ENCODE peak calls at places on chromosomes 7 and 10, in six cellular contexts. V is cardiac fibroblast, O is natural killer cell, G is AG04450, N is neural crest cell, W is gastrocnemius medialis. U is an unnamed sample.

GRCh38 chr7:3561908-3562307 is 260.9 kb downstream of the SDK1 start:
- DNase-seq in V (no peak), O (no peak), G (no peak), N (no peak), W (no peak), U (no peak)

GRCh38 chr7:99050971-99051370 is 92.9 kb downstream of the SMURF1 start:
- DNase-seq in V (no peak), O (no peak), G (no peak), N (no peak), W (no peak), U (no peak)

GRCh38 chr10:86313621-86314041 is 53.0 kb downstream of the GRID1 start:
- DNase-seq in V (no peak), O (no peak), G (no peak), N (no peak), W (no peak), U (no peak)

GRCh38 chr7:36887235-36887634 is 162.9 kb upstream of the AOAH start:
- DNase-seq in V (no peak), O (no peak), G (no peak), N (no peak), W (no peak), U (no peak)

GRCh38 chr7:76223286-76223972 is 21.7 kb downstream of the SRRM3 start:
- DNase-seq in V (no peak), O (no peak), G (no peak), N (no peak), W (no peak), U (no peak)

GRCh38 chr7:113797420-113797995 is 121.3 kb downstream of the PPP1R3A start:
- DNase-seq in V (no peak), O (no peak), G (no peak), N (no peak), W (no peak), U (no peak)

GRCh38 chr7:151363182-151363581 is 21.6 kb downstream of the NUB1 start:
- DNase-seq in V (no peak), O (no peak), G (no peak), N (no peak), W (no peak), U (no peak)

GRCh38 chr7:24715661-24716479 is 41.4 kb downstream of the GSDME start:
- DNase-seq in V (peak), O (no peak), G (no peak), N (no peak), W (no peak), U (no peak)

GRCh38 chr7:100882769-100883526 is 6.6 kb downstream of the UFSP1 start:
- DNase-seq in V (no peak), O (no peak), G (no peak), N (no peak), W (no peak), U (no peak)

GRCh38 chr10:71638577-71639411 is 80.8 kb downstream of the C10orf105 start:
- DNase-seq in V (no peak), O (no peak), G (no peak), N (no peak), W (no peak), U (no peak)

GRCh38 chr7:26196305-26196704 is 4.2 kb downstream of the HNRNPA2B1 start:
- DNase-seq in V (no peak), O (no peak), G (no peak), N (no peak), W (no peak), U (no peak)

GRCh38 chr10:60573342-60573741 is 183.7 kb upstream of the ANK3 start:
- DNase-seq in V (peak), O (no peak), G (no peak), N (no peak), W (peak), U (no peak)

GRCh38 chr7:44087914-44088838 is 5.8 kb upstream of the POLM start:
- DNase-seq in V (peak), O (no peak), G (no peak), N (no peak), W (peak), U (peak)

GRCh38 chr10:88386878-88387773 is 196.0 kb downstream of the RNLS start:
- DNase-seq in V (peak), O (no peak), G (peak), N (peak), W (peak), U (peak)

GRCh38 chr7:54841772-54842707 is 83.0 kb upstream of the SEC61G start:
- DNase-seq in V (peak), O (no peak), G (peak), N (peak), W (no peak), U (peak)

GRCh38 chr7:12648704-12649261 is 38.6 kb upstream of the ARL4A start:
- DNase-seq in V (no peak), O (no peak), G (no peak), N (no peak), W (no peak), U (no peak)

GRCh38 chr7:100943693-100944092 is 5.6 kb upstream of the MUC3A start:
- DNase-seq in V (no peak), O (no peak), G (no peak), N (no peak), W (no peak), U (no peak)

GRCh38 chr7:17668122-17668521 is 272.2 kb downstream of the SNX13 start:
- DNase-seq in V (no peak), O (no peak), G (no peak), N (no peak), W (no peak), U (no peak)

GRCh38 chr7:24884401-24884800 is 95.6 kb downstream of the OSBPL3 start:
- DNase-seq in V (no peak), O (no peak), G (no peak), N (no peak), W (no peak), U (no peak)

GRCh38 chr10:120940299-120940900 is 89.2 kb downstream of the WDR11 start:
- DNase-seq in V (no peak), O (no peak), G (no peak), N (no peak), W (no peak), U (no peak)

GRCh38 chr7:140609646-140610045 is 31.0 kb downstream of the DENND2A start:
- DNase-seq in V (peak), O (no peak), G (no peak), N (no peak), W (no peak), U (no peak)

GRCh38 chr7:111630862-111631261 is 68.6 kb upstream of the IMMP2L start:
- DNase-seq in V (no peak), O (no peak), G (no peak), N (no peak), W (no peak), U (no peak)

GRCh38 chr7:157021893-157022680 is 11.6 kb upstream of the MNX1 start:
- DNase-seq in V (no peak), O (no peak), G (no peak), N (no peak), W (no peak), U (no peak)

GRCh38 chr7:127959770-127960169 is 71.5 kb downstream of the LRRC4 start:
- DNase-seq in V (no peak), O (no peak), G (no peak), N (no peak), W (no peak), U (no peak)

GRCh38 chr7:1558181-1558811 is 2.3 kb upstream of the TMEM184A start:
- DNase-seq in V (peak), O (no peak), G (no peak), N (no peak), W (peak), U (no peak)

GRCh38 chr10:127563718-127564553 is 14.8 kb downstream of the NPS start:
- DNase-seq in V (no peak), O (no peak), G (no peak), N (peak), W (no peak), U (no peak)
- TF ChIP-seq CTCF in V (peak), O (peak), G (no peak), N (peak), W (no peak), U (peak)

GRCh38 chr10:70106958-70107791 is 25.4 kb downstream of the AIFM2 start:
- DNase-seq in V (peak), O (no peak), G (no peak), N (peak), W (no peak), U (no peak)
- TF ChIP-seq CTCF in V (peak), O (no peak), G (peak), N (peak), W (no peak), U (peak)

DNA sequence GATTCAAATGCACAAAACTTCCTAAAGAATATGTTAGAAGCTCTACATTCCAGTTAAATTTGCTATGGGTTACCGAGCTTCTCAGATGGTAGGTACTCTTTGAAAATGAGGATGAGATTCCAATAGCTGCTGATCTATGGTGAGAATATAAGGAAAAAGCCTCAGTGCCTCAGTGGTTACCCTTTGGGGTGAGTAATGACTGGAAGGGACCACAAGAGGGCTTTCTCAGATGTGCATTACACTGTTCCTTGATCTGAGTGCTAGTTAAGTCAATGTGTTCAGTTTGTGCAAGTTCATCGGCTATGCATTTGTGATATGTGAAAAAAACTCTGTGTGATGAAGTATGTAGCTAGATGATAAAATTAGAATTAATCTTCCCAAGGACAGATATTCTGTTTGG is 3.5 kb downstream of the NRCAM start:
- DNase-seq in V (peak), O (no peak), G (no peak), N (no peak), W (no peak), U (no peak)
- TF ChIP-seq CTCF in V (peak), O (no peak), G (peak), N (peak), W (no peak), U (peak)

GRCh38 chr10:89853796-89854195 is 152.4 kb downstream of the KIF20B start:
- DNase-seq in V (no peak), O (no peak), G (no peak), N (peak), W (no peak), U (no peak)
- TF ChIP-seq CTCF in V (peak), O (no peak), G (no peak), N (peak), W (no peak), U (no peak)

GRCh38 chr10:12631787-12632562 is 282.6 kb downstream of the CAMK1D start:
- DNase-seq in V (no peak), O (no peak), G (no peak), N (no peak), W (no peak), U (no peak)
- TF ChIP-seq CTCF in V (no peak), O (no peak), G (no peak), N (no peak), W (no peak), U (no peak)

GRCh38 chr10:115049318-115049717 is 43.8 kb upstream of the ATRNL1 start:
- DNase-seq in V (no peak), O (no peak), G (no peak), N (no peak), W (no peak), U (no peak)
- TF ChIP-seq CTCF in V (no peak), O (no peak), G (peak), N (no peak), W (no peak), U (no peak)

GRCh38 chr10:92366412-92367021 is 75.5 kb downstream of the MARCHF5 start:
- DNase-seq in V (no peak), O (no peak), G (no peak), N (no peak), W (no peak), U (no peak)
- TF ChIP-seq CTCF in V (no peak), O (no peak), G (no peak), N (no peak), W (no peak), U (no peak)

DNA sequence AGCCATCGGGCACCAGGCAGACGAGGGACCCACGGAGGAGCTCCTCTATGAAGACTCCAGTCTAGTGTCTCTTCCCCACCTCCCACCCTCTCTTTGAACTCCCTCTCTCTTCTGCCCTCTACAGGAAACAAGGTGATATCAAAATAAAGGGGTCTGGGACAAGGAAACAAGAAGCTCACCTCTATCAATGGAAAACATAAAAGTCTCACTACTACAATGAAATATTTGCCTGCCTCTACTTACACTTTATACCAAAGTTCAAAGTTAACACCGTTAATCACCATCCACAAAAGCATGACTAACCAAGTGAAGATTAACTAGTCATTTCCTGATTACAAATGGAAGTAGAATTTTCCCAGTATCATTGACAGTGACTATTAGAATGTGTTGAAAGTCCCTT is 82.2 kb downstream of the PARD3 start:
- DNase-seq in V (peak), O (no peak), G (no peak), N (no peak), W (no peak), U (no peak)
- TF ChIP-seq CTCF in V (peak), O (no peak), G (peak), N (peak), W (no peak), U (peak)

GRCh38 chr7:4880218-4880617 is 3.3 kb downstream of the RADIL start:
- DNase-seq in V (peak), O (no peak), G (no peak), N (no peak), W (no peak), U (no peak)

GRCh38 chr7:4883352-4884144 is at the start of gene RADIL:
- DNase-seq in V (peak), O (peak), G (no peak), N (peak), W (peak), U (peak)

GRCh38 chr7:4879401-4880081 is 4.0 kb downstream of the RADIL start:
- DNase-seq in V (no peak), O (no peak), G (no peak), N (no peak), W (peak), U (no peak)

GRCh38 chr7:4882742-4883351 is 669 bp downstream of the RADIL start:
- DNase-seq in V (no peak), O (no peak), G (no peak), N (no peak), W (no peak), U (no peak)

GRCh38 chr7:4882169-4882741 is 1.3 kb downstream of the RADIL start:
- DNase-seq in V (peak), O (no peak), G (no peak), N (peak), W (peak), U (peak)
- TF ChIP-seq CTCF in V (no peak), O (no peak), G (no peak), N (no peak), W (no peak), U (no peak)